ENCODE peak calls at places on chromosome 15, in ten cellular contexts. Y is adrenal gland; G is dorsolateral prefrontal cortex; H is Caco-2; S is right lobe of liver; W is neural progenitor cell; N is HFFc6; A is CD4-positive, alpha-beta T cell; P is colonic mucosa; Z is progenitor cell of endocrine pancreas. X is an unnamed sample.

GRCh38 chr15:81085213-81085612 is 48.9 kb upstream of the CFAP161 start:
- DNase-seq in Y (no peak), G (no peak), H (no peak), S (no peak), W (no peak), N (no peak), A (no peak), P (no peak), Z (no peak), X (no peak)

GRCh38 chr15:28208583-28208982 is 109.5 kb upstream of the OCA2 start:
- DNase-seq in Y (no peak), G (no peak), H (no peak), S (no peak), W (peak; percentile 15), N (no peak), A (no peak), P (no peak), Z (no peak), X (no peak)

GRCh38 chr15:77898811-77899730 is 178.4 kb downstream of the TBC1D2B start:
- DNase-seq in Y (peak; percentile 35), G (no peak), H (no peak), S (no peak), W (no peak), N (no peak), A (no peak), P (no peak), Z (no peak), X (no peak)

GRCh38 chr15:87619161-87619960 is 637.2 kb downstream of the NTRK3 start:
- DNase-seq in Y (peak; percentile 19), G (no peak), H (peak; percentile 37), S (no peak), W (no peak), N (peak; percentile 87), A (no peak), P (no peak), Z (no peak), X (no peak)

GRCh38 chr15:89936051-89936792 is 23.5 kb upstream of the ARPIN start:
- DNase-seq in Y (no peak), G (no peak), H (no peak), S (no peak), W (no peak), N (no peak), A (peak; percentile 9), P (no peak), Z (no peak), X (no peak)

GRCh38 chr15:85314653-85315052 is 65.8 kb upstream of the AKAP13 start:
- DNase-seq in Y (no peak), G (no peak), H (no peak), S (no peak), W (no peak), N (no peak), A (no peak), P (no peak), Z (no peak), X (no peak)

GRCh38 chr15:48025118-48025517 is 95.7 kb upstream of the SLC24A5 start:
- DNase-seq in Y (no peak), G (no peak), H (no peak), S (no peak), W (no peak), N (no peak), A (no peak), P (no peak), Z (no peak), X (no peak)

GRCh38 chr15:98850991-98851776 is 156.4 kb downstream of the PGPEP1L start:
- DNase-seq in Y (peak; percentile 85), G (peak; percentile 87), H (peak; percentile 73), S (peak; percentile 57), W (peak; percentile 85), N (peak; percentile 57), A (peak; percentile 61), P (peak; percentile 79), Z (peak; percentile 44), X (no peak)

GRCh38 chr15:101652783-101653430 is 726 bp upstream of the TM2D3 start:
- DNase-seq in Y (no peak), G (no peak), H (no peak), S (peak; percentile 59), W (no peak), N (no peak), A (no peak), P (no peak), Z (peak; percentile 18), X (no peak)

GRCh38 chr15:72207576-72208085 is 10.0 kb upstream of the GRAMD2A start:
- DNase-seq in Y (no peak), G (no peak), H (no peak), S (no peak), W (no peak), N (no peak), A (no peak), P (no peak), Z (no peak), X (no peak)

GRCh38 chr15:40776537-40777141 is 6.9 kb downstream of the C15orf62 start:
- DNase-seq in Y (peak; percentile 77), G (no peak), H (no peak), S (peak; percentile 90), W (no peak), N (peak; percentile 46), A (no peak), P (no peak), Z (no peak), X (no peak)

GRCh38 chr15:52050416-52050815 is 31.4 kb downstream of the MAPK6 start:
- DNase-seq in Y (no peak), G (no peak), H (no peak), S (no peak), W (no peak), N (peak; percentile 52), A (no peak), P (no peak), Z (no peak), X (no peak)

GRCh38 chr15:89845305-89845893 is 30.7 kb upstream of the ANPEP start:
- DNase-seq in Y (no peak), G (no peak), H (no peak), S (no peak), W (no peak), N (peak; percentile 86), A (no peak), P (no peak), Z (no peak), X (no peak)

GRCh38 chr15:100860829-100861510 is 18.7 kb upstream of the ALDH1A3 start:
- DNase-seq in Y (no peak), G (no peak), H (no peak), S (no peak), W (no peak), N (no peak), A (no peak), P (no peak), Z (no peak), X (no peak)

GRCh38 chr15:75067123-75067854 is 43.9 kb downstream of the PPCDC start:
- DNase-seq in Y (no peak), G (no peak), H (no peak), S (no peak), W (no peak), N (peak; percentile 57), A (no peak), P (no peak), Z (no peak), X (no peak)

GRCh38 chr15:75904241-75904631 is 558 bp downstream of the FBXO22 start:
- DNase-seq in Y (peak; percentile 38), G (no peak), H (peak; percentile 56), S (peak; percentile 67), W (peak; percentile 72), N (peak; percentile 10), A (peak; percentile 22), P (peak; percentile 60), Z (peak; percentile 23), X (no peak)

GRCh38 chr15:98009169-98009568 is 48.7 kb downstream of the ARRDC4 start:
- DNase-seq in Y (no peak), G (no peak), H (no peak), S (no peak), W (no peak), N (no peak), A (no peak), P (no peak), Z (no peak), X (no peak)

DNA sequence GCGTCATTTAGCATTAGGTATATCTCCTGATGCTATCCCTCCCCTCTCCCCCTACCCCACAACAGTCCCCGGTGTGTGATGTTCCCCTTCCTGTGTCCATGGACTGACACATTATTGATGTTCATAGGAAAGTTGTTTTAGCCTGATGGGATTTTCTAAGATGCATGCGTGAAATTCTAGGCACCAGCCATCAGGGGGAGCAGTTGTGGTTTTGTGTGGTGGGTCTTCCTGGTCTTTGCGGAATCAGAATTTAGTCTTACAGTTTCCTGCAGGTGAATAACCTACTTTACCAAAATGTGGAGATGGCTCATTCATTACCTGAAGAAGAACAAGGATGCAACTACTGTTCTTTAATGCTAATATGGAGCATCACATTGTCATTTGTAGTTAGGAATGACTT is 455.0 kb upstream of the THBS1 start:
- DNase-seq in Y (peak; percentile 30), G (no peak), H (no peak), S (peak; percentile 50), W (peak; percentile 63), N (peak; percentile 54), A (peak; percentile 6), P (peak; percentile 42), Z (no peak), X (peak; percentile 26)
- TF ChIP-seq CTCF in Y (peak; percentile 63), G (peak; percentile 43), H (peak; percentile 65), S (peak; percentile 69), W (peak; percentile 82), N (peak; percentile 87), A (peak; percentile 35), P (peak; percentile 63), Z (peak; percentile 70), X (peak; percentile 64)

DNA sequence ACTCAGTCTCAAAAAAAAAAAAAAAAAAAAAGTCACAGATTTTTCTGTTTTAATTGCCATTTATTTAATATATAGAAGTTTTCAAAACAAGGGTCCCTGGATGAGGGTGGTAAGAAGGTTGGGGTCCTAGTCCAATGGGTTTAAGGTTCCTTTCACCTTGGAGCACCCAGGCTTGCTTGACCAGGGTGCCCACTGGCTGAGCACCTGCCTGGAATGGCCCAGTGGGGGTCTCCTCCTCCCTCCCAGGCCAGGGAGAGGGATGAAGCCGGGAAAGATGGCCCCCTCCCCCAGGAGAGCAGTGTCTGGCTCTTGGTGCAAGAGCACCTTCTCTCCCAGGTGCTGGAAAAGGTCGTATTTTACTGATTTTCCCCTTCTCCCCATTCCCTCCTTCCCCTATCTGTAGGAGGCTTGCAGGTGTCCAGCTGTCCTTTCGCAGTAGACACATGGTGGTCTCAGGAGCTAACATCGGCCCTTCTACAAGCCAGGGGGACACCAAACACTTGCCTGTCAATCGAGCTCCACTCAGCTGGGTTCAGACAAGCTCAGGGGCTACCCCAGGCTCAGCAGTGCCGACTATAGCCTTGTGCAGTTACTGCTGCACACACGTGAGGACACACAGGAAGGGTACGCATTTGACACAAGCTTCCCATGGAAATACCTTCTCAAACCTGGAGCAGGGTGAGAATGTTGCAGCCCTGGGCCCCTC is 112.3 kb upstream of the KLF13 start:
- DNase-seq in Y (no peak), G (peak; percentile 24), H (no peak), S (peak; percentile 50), W (no peak), N (no peak), A (no peak), P (no peak), Z (no peak), X (no peak)
- TF ChIP-seq CTCF in Y (no peak), G (no peak), H (no peak), S (peak; percentile 7), W (no peak), N (no peak), A (no peak), P (no peak), Z (no peak), X (no peak)

GRCh38 chr15:46525984-46526725 is 891.3 kb downstream of the SQOR start:
- DNase-seq in Y (no peak), G (no peak), H (no peak), S (no peak), W (no peak), N (no peak), A (no peak), P (peak; percentile 39), Z (no peak), X (no peak)
- TF ChIP-seq CTCF in Y (no peak), G (no peak), H (no peak), S (no peak), W (no peak), N (no peak), A (no peak), P (no peak), Z (no peak), X (no peak)

GRCh38 chr15:66114863-66115425 is 138.6 kb downstream of the MEGF11 start:
- DNase-seq in Y (no peak), G (no peak), H (no peak), S (no peak), W (no peak), N (no peak), A (no peak), P (no peak), Z (no peak), X (no peak)
- TF ChIP-seq CTCF in Y (no peak), G (no peak), H (no peak), S (no peak), W (no peak), N (no peak), A (no peak), P (no peak), Z (no peak), X (no peak)

X was measured in D721Med.